ENCODE peak calls at places on chromosomes 11 and 22, in six cellular contexts. One of them, this sample, is unnamed.
A peak's percentile ranks its signal among the peaks of the same experiment; 100 is the strongest.

GRCh38 chr11:62804310-62805043 is 763 bp downstream of the NXF1 start:
- DNase-seq in NCI-H345: no peak
- DNase-seq in OCI-LY7: peak; percentile 8
- DNase-seq in dermis blood vessel endothelial cell: peak; percentile 74
- DNase-seq in NCI-H2029: no peak
- DNase-seq in amygdala: no peak
- DNase-seq in this sample: no peak

GRCh38 chr11:86922225-86922624 is 33.0 kb downstream of the FZD4 start:
- DNase-seq in NCI-H345: no peak
- DNase-seq in OCI-LY7: no peak
- DNase-seq in dermis blood vessel endothelial cell: no peak
- DNase-seq in NCI-H2029: no peak
- DNase-seq in amygdala: no peak
- DNase-seq in this sample: no peak

GRCh38 chr11:43419460-43419859 is 60.7 kb downstream of the TTC17 start:
- DNase-seq in NCI-H345: peak; percentile 6
- DNase-seq in OCI-LY7: peak; percentile 57
- DNase-seq in dermis blood vessel endothelial cell: peak; percentile 69
- DNase-seq in NCI-H2029: peak; percentile 1
- DNase-seq in amygdala: no peak
- DNase-seq in this sample: no peak

GRCh38 chr22:19904881-19905618 is 36.5 kb upstream of the COMT start:
- DNase-seq in NCI-H345: no peak
- DNase-seq in OCI-LY7: no peak
- DNase-seq in dermis blood vessel endothelial cell: no peak
- DNase-seq in NCI-H2029: no peak
- DNase-seq in amygdala: no peak
- DNase-seq in this sample: no peak

GRCh38 chr11:7512525-7513209 is 1.1 kb upstream of the PPFIBP2 start:
- DNase-seq in NCI-H345: no peak
- DNase-seq in OCI-LY7: peak; percentile 91
- DNase-seq in dermis blood vessel endothelial cell: no peak
- DNase-seq in NCI-H2029: no peak
- DNase-seq in amygdala: peak; percentile 46
- DNase-seq in this sample: no peak

GRCh38 chr22:42549329-42550060 is 4.3 kb upstream of the SERHL2 start:
- DNase-seq in NCI-H345: no peak
- DNase-seq in OCI-LY7: peak; percentile 61
- DNase-seq in dermis blood vessel endothelial cell: no peak
- DNase-seq in NCI-H2029: no peak
- DNase-seq in amygdala: no peak
- DNase-seq in this sample: no peak

GRCh38 chr22:25739659-25740344 is 2.2 kb upstream of the MYO18B start:
- DNase-seq in NCI-H345: no peak
- DNase-seq in OCI-LY7: no peak
- DNase-seq in dermis blood vessel endothelial cell: no peak
- DNase-seq in NCI-H2029: no peak
- DNase-seq in amygdala: no peak
- DNase-seq in this sample: no peak

GRCh38 chr11:112364962-112365481 is 104.4 kb upstream of the PLET1 start:
- DNase-seq in NCI-H345: no peak
- DNase-seq in OCI-LY7: no peak
- DNase-seq in dermis blood vessel endothelial cell: peak; percentile 54
- DNase-seq in NCI-H2029: no peak
- DNase-seq in amygdala: no peak
- DNase-seq in this sample: no peak

GRCh38 chr11:100778386-100778785 is 91.3 kb downstream of the ARHGAP42 start:
- DNase-seq in NCI-H345: no peak
- DNase-seq in OCI-LY7: no peak
- DNase-seq in dermis blood vessel endothelial cell: no peak
- DNase-seq in NCI-H2029: no peak
- DNase-seq in amygdala: no peak
- DNase-seq in this sample: no peak

GRCh38 chr22:27051407-27051806 is 394.0 kb downstream of the MIAT start:
- DNase-seq in NCI-H345: no peak
- DNase-seq in OCI-LY7: no peak
- DNase-seq in dermis blood vessel endothelial cell: no peak
- DNase-seq in NCI-H2029: no peak
- DNase-seq in amygdala: no peak
- DNase-seq in this sample: no peak

GRCh38 chr11:24932110-24933000 is 435.5 kb downstream of the LUZP2 start:
- DNase-seq in NCI-H345: peak; percentile 96
- DNase-seq in OCI-LY7: no peak
- DNase-seq in dermis blood vessel endothelial cell: no peak
- DNase-seq in NCI-H2029: no peak
- DNase-seq in amygdala: no peak
- DNase-seq in this sample: no peak

GRCh38 chr11:64028398-64029115 is 7.2 kb upstream of the FLRT1 start:
- DNase-seq in NCI-H345: peak; percentile 63
- DNase-seq in OCI-LY7: peak; percentile 24
- DNase-seq in dermis blood vessel endothelial cell: peak; percentile 16
- DNase-seq in NCI-H2029: peak; percentile 12
- DNase-seq in amygdala: no peak
- DNase-seq in this sample: no peak